ENCODE peak calls at places on chromosomes 1 and 21, in six cellular contexts. H, K, W, E, J and X are unnamed samples.

GRCh38 chr1:87451229-87451900 is 122.7 kb downstream of the LMO4 start:
- DNase-seq in W (no peak), H (no peak), J (no peak), K (no peak), E (no peak), X (no peak)

GRCh38 chr1:213745451-213745850 is 242.3 kb upstream of the PROX1 start:
- DNase-seq in K (no peak), H (no peak), W (no peak), E (no peak), J (no peak), X (no peak)

GRCh38 chr1:225770586-225771248 is 6.9 kb upstream of the SRP9 start:
- DNase-seq in J (peak; percentile 34), K (no peak), E (no peak), W (no peak), H (no peak), X (peak; percentile 4)

GRCh38 chr1:53685272-53686051 is 53.5 kb downstream of the GLIS1 start:
- DNase-seq in W (no peak), K (no peak), J (no peak), H (no peak), E (no peak), X (no peak)

GRCh38 chr21:18810136-18810535 is 406.6 kb upstream of the TMPRSS15 start:
- DNase-seq in K (no peak), E (no peak), W (no peak), H (no peak), J (no peak), X (no peak)

GRCh38 chr1:117365350-117366280 is 1.6 kb upstream of the MAN1A2 start:
- DNase-seq in W (no peak), J (no peak), E (no peak), H (no peak), K (no peak), X (no peak)

GRCh38 chr1:185939142-185939541 is 205.0 kb downstream of the HMCN1 start:
- DNase-seq in K (no peak), J (no peak), E (no peak), W (no peak), H (no peak), X (no peak)

GRCh38 chr1:198175418-198176170 is 18.8 kb downstream of the NEK7 start:
- DNase-seq in W (no peak), E (no peak), H (no peak), J (no peak), K (no peak), X (no peak)

GRCh38 chr1:63691672-63692425 is 82.0 kb upstream of the ROR1 start:
- DNase-seq in H (no peak), K (peak; percentile 66), J (no peak), E (peak; percentile 62), W (peak; percentile 92), X (peak; percentile 67)

GRCh38 chr1:229562686-229563085 is 4.2 kb upstream of the ABCB10 start:
- DNase-seq in W (no peak), E (no peak), H (no peak), J (no peak), K (no peak), X (no peak)

GRCh38 chr1:202890392-202890791 is 1.4 kb upstream of the RABIF start:
- DNase-seq in W (no peak), J (no peak), E (no peak), H (no peak), K (no peak), X (no peak)

GRCh38 chr1:24301395-24302175 is 17.6 kb upstream of the GRHL3 start:
- DNase-seq in W (no peak), K (no peak), E (no peak), J (no peak), H (no peak), X (no peak)

GRCh38 chr1:77605246-77606026 is 77.0 kb downstream of the ZZZ3 start:
- DNase-seq in E (peak; percentile 56), K (no peak), H (no peak), J (no peak), W (no peak), X (no peak)

GRCh38 chr1:26571381-26571780 is 41.8 kb downstream of the RPS6KA1 start:
- DNase-seq in W (no peak), E (no peak), K (no peak), H (no peak), J (no peak), X (no peak)

GRCh38 chr1:213724640-213725536 is 262.9 kb upstream of the PROX1 start:
- DNase-seq in H (no peak), J (no peak), E (peak; percentile 43), K (peak; percentile 36), W (no peak), X (peak; percentile 24)

GRCh38 chr21:35377505-35378090 is 328.5 kb upstream of the RUNX1 start:
- DNase-seq in W (no peak), E (no peak), K (no peak), J (no peak), H (no peak), X (no peak)

GRCh38 chr1:30403732-30404131 is 319.7 kb downstream of the MATN1 start:
- DNase-seq in K (no peak), E (no peak), W (no peak), J (no peak), H (no peak), X (no peak)

GRCh38 chr1:37085393-37085792 is 51.1 kb upstream of the GRIK3 start:
- DNase-seq in K (no peak), J (no peak), H (no peak), W (no peak), E (no peak), X (no peak)

GRCh38 chr21:32702702-32703101 is 25.1 kb downstream of the SYNJ1 start:
- DNase-seq in J (no peak), H (no peak), E (no peak), K (no peak), W (no peak), X (no peak)

GRCh38 chr1:25729774-25730173 is 70.2 kb upstream of the SELENON start:
- DNase-seq in H (no peak), J (no peak), E (no peak), W (no peak), K (no peak), X (no peak)

GRCh38 chr21:42336065-42336464 is 14.7 kb downstream of the TFF2 start:
- DNase-seq in E (no peak), W (no peak), H (no peak), J (no peak), K (no peak), X (no peak)

GRCh38 chr1:237482777-237483176 is 407.9 kb downstream of the ZP4 start:
- DNase-seq in J (no peak), W (no peak), E (no peak), K (no peak), H (no peak), X (no peak)

GRCh38 chr1:243946946-243947345 is 96.9 kb upstream of the AKT3 start:
- DNase-seq in W (no peak), K (no peak), E (no peak), J (peak; percentile 80), H (no peak), X (no peak)

GRCh38 chr1:94773931-94774422 is 46.2 kb upstream of the SLC44A3 start:
- DNase-seq in E (no peak), J (peak; percentile 91), W (no peak), K (no peak), H (no peak), X (peak; percentile 54)

GRCh38 chr1:226940806-226941067 is 643 bp downstream of the COQ8A start:
- DNase-seq in E (no peak), W (no peak), H (no peak), J (no peak), K (no peak), X (no peak)

GRCh38 chr1:42703888-42704464 is 21.8 kb downstream of the YBX1 start:
- DNase-seq in E (no peak), J (no peak), H (no peak), W (no peak), K (no peak), X (no peak)
- H3K36me3 ChIP-seq in E (peaks cover 38% of the 10 kb centered on the region), J (peaks cover 71% of the 10 kb centered on the region), H (no peaks in the 10 kb centered on the region), W (peaks cover 44% of the 10 kb centered on the region), K (no peaks in the 10 kb centered on the region), X (peaks cover 62% of the 10 kb centered on the region)

GRCh38 chr1:234656070-234656875 is 46.3 kb upstream of the IRF2BP2 start:
- DNase-seq in E (no peak), H (no peak), W (no peak), J (no peak), K (no peak), X (no peak)

GRCh38 chr1:234660536-234661133 is 50.7 kb upstream of the IRF2BP2 start:
- DNase-seq in K (no peak), J (peak; percentile 62), W (no peak), H (no peak), E (no peak), X (no peak)

GRCh38 chr1:234659538-234659937 is 49.6 kb upstream of the IRF2BP2 start:
- DNase-seq in W (no peak), J (peak; percentile 47), E (no peak), H (no peak), K (no peak), X (peak; percentile 6)

GRCh38 chr1:234656981-234657651 is 47.1 kb upstream of the IRF2BP2 start:
- DNase-seq in W (peak; percentile 98), H (no peak), K (peak; percentile 63), J (peak; percentile 53), E (peak; percentile 22), X (no peak)

GRCh38 chr1:234658143-234658542 is 48.2 kb upstream of the IRF2BP2 start:
- DNase-seq in H (peak; percentile 83), K (peak; percentile 54), J (peak; percentile 74), E (peak; percentile 18), W (no peak), X (peak; percentile 73)
- TF ChIP-seq POLR2AphosphoS5 in H (peak; percentile 90), K (peak; percentile 33), J (no peak), E (no peak), W (no peak), X (no peak)

DNA sequence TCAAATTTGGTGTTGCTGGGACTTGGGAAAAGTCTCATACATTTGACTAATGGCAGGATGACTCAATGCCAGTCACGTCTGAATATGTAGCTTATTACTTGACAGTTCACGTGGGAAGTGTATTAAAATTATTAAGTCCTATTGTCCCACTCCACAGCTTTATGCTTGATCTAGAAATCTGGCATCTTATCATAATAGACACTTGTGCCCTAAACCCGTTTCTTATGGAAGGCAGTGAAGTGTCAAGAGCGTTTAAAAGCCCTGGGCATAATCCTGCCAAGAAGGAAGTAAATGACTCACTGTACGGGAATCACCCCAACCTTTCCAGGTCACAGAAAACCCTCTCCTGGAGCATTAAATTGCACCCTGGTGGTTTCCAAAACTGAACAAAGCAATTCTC is 207.4 kb downstream of the APP start:
- DNase-seq in H (no peak), J (no peak), W (peak; percentile 55), E (peak; percentile 14), K (peak; percentile 31), X (peak; percentile 57)
- H3K36me3 ChIP-seq in H (no peaks in the 10 kb centered on the region), J (peaks cover 14% of the 10 kb centered on the region), W (peaks cover 10% of the 10 kb centered on the region), E (peaks cover 5% of the 10 kb centered on the region), K (no peaks in the 10 kb centered on the region), X (no peaks in the 10 kb centered on the region)

DNA sequence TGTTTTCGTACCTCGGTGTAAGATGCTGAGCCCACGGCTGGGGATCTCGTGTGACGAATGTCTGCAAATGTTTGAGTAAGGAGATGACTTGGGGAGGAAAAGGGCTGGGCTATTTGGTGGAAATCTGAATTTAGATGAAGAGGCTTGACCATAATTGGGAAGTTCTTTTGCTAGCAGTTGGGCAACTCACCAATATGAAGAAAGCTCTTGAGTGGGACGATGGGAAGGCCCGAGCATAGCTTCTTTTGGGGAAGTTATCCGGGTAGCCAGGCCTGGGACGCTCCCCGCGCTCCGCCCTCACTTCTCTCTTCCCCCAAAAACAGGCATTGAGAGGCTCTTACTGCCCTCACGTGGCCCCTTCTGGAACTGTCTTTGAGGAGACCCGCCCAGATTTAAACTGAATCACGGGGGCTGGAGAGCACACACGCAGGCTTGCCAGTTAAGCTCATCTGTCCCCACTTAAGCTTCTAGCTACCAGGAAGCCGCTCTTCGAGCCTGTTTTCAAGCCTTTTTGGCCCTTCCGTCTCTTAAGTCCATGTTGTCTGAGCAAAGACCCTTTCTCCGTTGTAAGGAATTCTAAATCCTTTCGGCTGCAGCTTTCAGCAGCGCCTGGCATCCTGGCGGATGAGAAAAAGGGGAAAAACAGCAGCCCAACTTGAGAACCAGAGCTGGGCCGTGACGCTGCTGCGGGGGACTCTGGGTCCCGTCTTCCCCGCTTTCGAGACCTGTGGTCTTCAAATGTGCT is 93.1 kb downstream of the NID1 start:
- DNase-seq in E (peak; percentile 91), K (peak; percentile 82), J (peak; percentile 98), H (peak; percentile 85), W (peak; percentile 90), X (peak; percentile 95)
- TF ChIP-seq POLR2AphosphoS5 in E (peak; percentile 73), K (peak; percentile 86), J (peak; percentile 88), H (peak; percentile 69), W (peak; percentile 88), X (peak; percentile 83)